ENCODE peak calls at places on chromosomes 3 and 15, in seven cellular contexts. Y is GM12878, Z is K562, M is HCT116, C is SK-N-SH, V is HepG2, K is H1. P is an unnamed sample.

GRCh38 chr3:40780801-40781406 is 256.1 kb downstream of the ZNF621 start:
- DNase-seq in Y (no peak), Z (no peak), M (no peak), C (no peak), V (no peak), K (no peak), P (no peak)

GRCh38 chr3:152779649-152780048 is 55.3 kb upstream of the P2RY1 start:
- DNase-seq in Y (no peak), Z (no peak), M (no peak), C (no peak), V (no peak), K (no peak), P (peak)

GRCh38 chr3:157134620-157135191 is 25.2 kb downstream of the CCNL1 start:
- DNase-seq in Y (no peak), Z (no peak), M (no peak), C (no peak), V (peak), K (no peak), P (no peak)

GRCh38 chr3:126528800-126529541 is 5.0 kb downstream of the CHST13 start:
- DNase-seq in Y (no peak), Z (no peak), M (no peak), C (peak), V (peak), K (no peak), P (no peak)

GRCh38 chr15:48221885-48222284 is 15.8 kb downstream of the SLC12A1 start:
- DNase-seq in Y (no peak), Z (no peak), M (no peak), C (no peak), V (no peak), K (no peak), P (no peak)

GRCh38 chr3:193342551-193342950 is 36.0 kb downstream of the ATP13A5 start:
- DNase-seq in Y (no peak), Z (no peak), M (no peak), C (no peak), V (no peak), K (no peak), P (no peak)

GRCh38 chr15:78398076-78398825 is 39.8 kb upstream of the IREB2 start:
- DNase-seq in Y (no peak), Z (no peak), M (no peak), C (no peak), V (no peak), K (no peak), P (no peak)

GRCh38 chr15:56207711-56208110 is 36.0 kb downstream of the RFX7 start:
- DNase-seq in Y (peak), Z (no peak), M (no peak), C (no peak), V (no peak), K (no peak), P (no peak)

GRCh38 chr3:45546636-45547201 is 47.8 kb upstream of the LIMD1 start:
- DNase-seq in Y (no peak), Z (peak), M (peak), C (no peak), V (peak), K (peak), P (peak)

GRCh38 chr3:49723301-49723630 is 485 bp downstream of the GMPPB start:
- DNase-seq in Y (no peak), Z (peak), M (peak), C (peak), V (peak), K (no peak), P (no peak)

GRCh38 chr3:30084971-30085403 is 521.4 kb upstream of the TGFBR2 start:
- DNase-seq in Y (no peak), Z (no peak), M (no peak), C (no peak), V (no peak), K (no peak), P (peak)

GRCh38 chr15:33190539-33190938 is 4.0 kb downstream of the FMN1 start:
- DNase-seq in Y (no peak), Z (no peak), M (no peak), C (no peak), V (no peak), K (no peak), P (no peak)

GRCh38 chr3:23002846-23003800 is 200.0 kb upstream of the UBE2E2 start:
- DNase-seq in Y (no peak), Z (no peak), M (no peak), C (no peak), V (no peak), K (no peak), P (no peak)

GRCh38 chr3:181709537-181710279 is 2.0 kb upstream of the SOX2 start:
- DNase-seq in Y (no peak), Z (peak), M (peak), C (peak), V (peak), K (no peak), P (no peak)

GRCh38 chr3:88626426-88627120 is 476.8 kb downstream of the C3orf38 start:
- DNase-seq in Y (no peak), Z (no peak), M (no peak), C (no peak), V (no peak), K (no peak), P (no peak)
- TF ChIP-seq YY1 in Y (no peak), Z (no peak), M (no peak), C (no peak), V (no peak), K (no peak), P (no peak)

DNA sequence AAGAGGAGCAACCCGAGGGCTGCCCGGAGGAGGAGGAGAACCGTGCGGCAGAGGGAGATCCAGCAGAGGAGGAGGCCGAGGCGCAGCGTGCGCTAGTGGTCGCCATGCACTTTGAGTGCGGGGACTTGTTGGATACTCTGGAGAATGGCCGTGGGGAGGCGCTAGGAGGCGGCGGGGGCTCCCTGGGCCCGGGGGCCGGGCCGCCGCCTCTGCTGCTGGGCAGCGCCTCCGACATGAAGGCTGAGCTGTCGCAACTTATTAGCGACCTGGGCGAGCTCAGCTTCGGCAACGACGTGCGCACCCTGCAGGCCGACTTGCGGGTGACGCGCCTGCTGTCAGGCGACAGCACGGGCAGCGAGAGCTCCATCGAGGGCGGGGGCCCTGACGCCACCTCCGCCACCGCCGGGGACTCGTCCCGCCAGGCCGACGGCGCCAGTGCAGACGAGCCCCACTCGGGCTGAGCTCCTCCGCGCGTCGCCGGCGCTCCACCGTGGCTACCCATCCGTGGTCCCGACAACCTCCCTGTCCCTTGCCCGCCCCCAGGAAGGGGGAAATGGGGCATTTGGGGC is 2.0 kb downstream of the FAM43A start:
- DNase-seq in Y (no peak), Z (no peak), M (no peak), C (peak), V (no peak), K (peak), P (no peak)
- TF ChIP-seq YY1 in Y (no peak), Z (no peak), M (no peak), C (no peak), V (no peak), K (peak), P (no peak)

GRCh38 chr3:120526011-120526870 is 69.9 kb upstream of the NDUFB4 start:
- DNase-seq in Y (no peak), Z (no peak), M (no peak), C (no peak), V (no peak), K (no peak), P (no peak)
- TF ChIP-seq YY1 in Y (no peak), Z (no peak), M (no peak), C (no peak), V (no peak), K (no peak), P (no peak)

GRCh38 chr3:27509376-27509775 is 25.2 kb upstream of the SLC4A7 start:
- DNase-seq in Y (no peak), Z (no peak), M (no peak), C (no peak), V (no peak), K (no peak), P (no peak)
- TF ChIP-seq YY1 in Y (no peak), Z (no peak), M (no peak), C (no peak), V (no peak), K (no peak), P (no peak)

P was measured in NT2/D1.